ENCODE peak calls at places on chromosomes 11 and 22, in six cellular contexts. M is IMR-90, U is H9, B is mesenchymal stem cell, L is H1, A is trophoblast cell. I is an unnamed sample.

GRCh38 chr22:37406836-37407235 is 20.4 kb downstream of the ELFN2 start:
- DNase-seq in M (no peak), U (no peak), B (no peak), L (no peak), A (no peak), I (no peak)

GRCh38 chr11:64000026-64000739 is 13.9 kb downstream of the OTUB1 start:
- DNase-seq in M (peak), U (peak), B (peak), L (peak), A (peak), I (peak)

GRCh38 chr11:130449996-130450419 is 1.6 kb downstream of the ADAMTS15 start:
- DNase-seq in M (peak), U (peak), B (peak), L (peak), A (peak), I (no peak)

GRCh38 chr11:3135491-3136440 is 29.3 kb downstream of the OSBPL5 start:
- DNase-seq in M (no peak), U (peak), B (no peak), L (no peak), A (no peak), I (peak)

GRCh38 chr22:46156031-46156430 is 5.7 kb downstream of the PPARA start:
- DNase-seq in M (no peak), U (no peak), B (no peak), L (no peak), A (no peak), I (no peak)

GRCh38 chr22:31133911-31134310 is 6.4 kb downstream of the PLA2G3 start:
- DNase-seq in M (no peak), U (no peak), B (no peak), L (no peak), A (no peak), I (no peak)

GRCh38 chr11:18707811-18708340 is 9.3 kb downstream of the TMEM86A start:
- DNase-seq in M (no peak), U (no peak), B (no peak), L (no peak), A (no peak), I (no peak)

GRCh38 chr11:75872887-75873416 is 57.9 kb downstream of the UVRAG start:
- DNase-seq in M (no peak), U (no peak), B (no peak), L (no peak), A (no peak), I (no peak)

GRCh38 chr11:94738746-94739145 is 29.4 kb upstream of the AMOTL1 start:
- DNase-seq in M (no peak), U (no peak), B (no peak), L (no peak), A (no peak), I (no peak)

GRCh38 chr11:88280673-88281316 is 56.7 kb downstream of the CTSC start:
- DNase-seq in M (no peak), U (no peak), B (no peak), L (no peak), A (no peak), I (no peak)

GRCh38 chr11:73404048-73404447 is 27.8 kb downstream of the RELT start:
- DNase-seq in M (peak), U (peak), B (peak), L (peak), A (peak), I (no peak)

GRCh38 chr11:29879560-29879959 is 137.3 kb downstream of the KCNA4 start:
- DNase-seq in M (no peak), U (no peak), B (no peak), L (no peak), A (no peak), I (no peak)

GRCh38 chr11:7353100-7353499 is 101.4 kb downstream of the SYT9 start:
- DNase-seq in M (no peak), U (peak), B (peak), L (peak), A (peak), I (no peak)

GRCh38 chr11:57800444-57801184 is 39.0 kb downstream of the CTNND1 start:
- DNase-seq in M (peak), U (peak), B (peak), L (no peak), A (peak), I (peak)

DNA sequence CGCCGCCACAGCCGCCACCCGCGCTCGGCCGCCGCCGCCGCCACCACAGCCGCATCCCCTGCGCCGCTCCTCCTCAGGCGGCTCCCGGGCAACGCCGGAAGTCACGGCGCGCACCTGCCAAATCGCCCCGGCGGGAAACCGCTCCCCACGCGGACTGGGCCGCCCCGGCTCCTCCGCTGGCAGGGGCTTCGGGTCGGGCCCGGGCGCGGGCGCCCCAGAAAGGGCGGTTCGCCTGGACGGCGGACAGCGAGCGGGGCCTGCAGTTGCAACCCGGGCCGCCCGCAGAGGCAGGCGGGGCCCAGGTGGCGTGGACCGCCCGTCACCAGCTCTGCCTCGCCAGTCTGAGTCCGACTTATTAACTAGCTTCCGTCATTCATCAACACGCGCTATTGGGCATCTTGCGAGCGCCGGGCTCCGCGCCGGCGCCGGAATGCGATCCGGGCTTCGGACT is at the start of gene HIRA:
- DNase-seq in M (peak), U (peak), B (peak), L (peak), A (peak), I (peak)
- H4K91ac ChIP-seq in M (peak), U (no peak), B (peak), L (peak), A (peak), I (peak)

GRCh38 chr11:126336646-126337045 is 18.8 kb upstream of the ST3GAL4 start:
- DNase-seq in M (no peak), U (peak), B (no peak), L (no peak), A (no peak), I (no peak)

GRCh38 chr11:126337121-126337471 is 18.4 kb upstream of the ST3GAL4 start:
- DNase-seq in M (no peak), U (no peak), B (no peak), L (no peak), A (no peak), I (no peak)

GRCh38 chr11:126336065-126336464 is 19.4 kb upstream of the ST3GAL4 start:
- DNase-seq in M (no peak), U (no peak), B (no peak), L (no peak), A (no peak), I (no peak)

GRCh38 chr11:126338346-126339055 is 17.0 kb upstream of the ST3GAL4 start:
- DNase-seq in M (no peak), U (no peak), B (no peak), L (no peak), A (no peak), I (no peak)

DNA sequence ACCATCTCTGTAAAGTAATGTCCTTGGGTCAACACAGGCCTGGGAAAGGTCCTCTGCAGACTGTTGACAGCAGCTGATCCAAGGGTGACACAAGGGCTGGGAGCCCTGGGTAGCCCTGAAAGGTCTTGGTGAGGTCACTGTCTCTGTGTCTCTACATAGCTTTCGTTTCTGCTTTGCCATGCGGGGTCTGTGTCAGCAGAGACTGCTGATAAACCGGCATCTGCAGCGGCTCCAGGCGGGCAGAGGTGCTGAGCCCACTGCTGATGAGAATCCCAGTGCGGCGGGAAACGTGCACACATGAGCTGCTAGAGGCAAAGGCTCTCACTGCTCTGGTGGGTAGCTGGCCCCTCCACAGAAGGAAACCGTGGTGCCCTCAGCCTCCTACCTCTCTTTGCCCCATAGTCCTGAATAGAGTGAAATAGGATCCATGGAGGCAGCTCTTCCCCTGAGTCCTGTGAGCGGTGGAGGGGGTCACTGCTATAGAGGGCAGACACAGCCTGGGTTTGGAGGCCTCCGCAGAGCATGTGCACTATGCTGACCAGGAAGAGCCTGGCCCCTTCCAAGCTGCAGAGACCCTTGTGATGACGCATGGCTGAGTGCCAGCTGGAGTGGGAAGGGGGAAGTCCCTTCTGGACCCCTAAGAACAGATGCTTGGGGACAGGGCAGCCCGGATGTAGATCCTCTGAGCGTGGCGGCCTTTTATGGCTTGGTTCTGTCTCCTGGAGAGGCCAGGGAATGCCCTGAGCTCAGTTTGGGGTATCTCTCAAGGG is 17.8 kb upstream of the ST3GAL4 start:
- DNase-seq in M (no peak), U (no peak), B (no peak), L (no peak), A (no peak), I (no peak)
- H3K23ac ChIP-seq in M (no peak), U (no peak), B (peak), L (no peak), A (no peak), I (peak)

GRCh38 chr11:119590651-119591308 is 138.2 kb downstream of the NECTIN1 start:
- DNase-seq in M (no peak), U (peak), B (no peak), L (no peak), A (no peak), I (peak)
- H2AFZ ChIP-seq in M (no peak), U (no peak), B (no peak), L (no peak), A (no peak), I (peak)

GRCh38 chr22:39814899-39815298 is 78.7 kb downstream of the ENTHD1 start:
- DNase-seq in M (peak), U (no peak), B (peak), L (no peak), A (peak), I (no peak)
- H4K91ac ChIP-seq in M (no peak), U (no peak), B (no peak), L (no peak), A (no peak), I (no peak)

GRCh38 chr11:60809691-60810090 is 24.6 kb downstream of the MS4A10 start:
- DNase-seq in M (no peak), U (no peak), B (no peak), L (no peak), A (no peak), I (no peak)
- H3K23ac ChIP-seq in M (no peak), U (no peak), B (no peak), L (no peak), A (no peak), I (no peak)

GRCh38 chr11:32566527-32566926 is 17.1 kb upstream of the EIF3M start:
- DNase-seq in M (no peak), U (no peak), B (no peak), L (no peak), A (no peak), I (no peak)
- H2AFZ ChIP-seq in M (no peak), U (no peak), B (no peak), L (no peak), A (no peak), I (no peak)

GRCh38 chr22:30044369-30044768 is 35.9 kb upstream of the HORMAD2 start:
- DNase-seq in M (peak), U (no peak), B (peak), L (no peak), A (peak), I (no peak)
- H4K91ac ChIP-seq in M (no peak), U (no peak), B (no peak), L (no peak), A (no peak), I (no peak)

DNA sequence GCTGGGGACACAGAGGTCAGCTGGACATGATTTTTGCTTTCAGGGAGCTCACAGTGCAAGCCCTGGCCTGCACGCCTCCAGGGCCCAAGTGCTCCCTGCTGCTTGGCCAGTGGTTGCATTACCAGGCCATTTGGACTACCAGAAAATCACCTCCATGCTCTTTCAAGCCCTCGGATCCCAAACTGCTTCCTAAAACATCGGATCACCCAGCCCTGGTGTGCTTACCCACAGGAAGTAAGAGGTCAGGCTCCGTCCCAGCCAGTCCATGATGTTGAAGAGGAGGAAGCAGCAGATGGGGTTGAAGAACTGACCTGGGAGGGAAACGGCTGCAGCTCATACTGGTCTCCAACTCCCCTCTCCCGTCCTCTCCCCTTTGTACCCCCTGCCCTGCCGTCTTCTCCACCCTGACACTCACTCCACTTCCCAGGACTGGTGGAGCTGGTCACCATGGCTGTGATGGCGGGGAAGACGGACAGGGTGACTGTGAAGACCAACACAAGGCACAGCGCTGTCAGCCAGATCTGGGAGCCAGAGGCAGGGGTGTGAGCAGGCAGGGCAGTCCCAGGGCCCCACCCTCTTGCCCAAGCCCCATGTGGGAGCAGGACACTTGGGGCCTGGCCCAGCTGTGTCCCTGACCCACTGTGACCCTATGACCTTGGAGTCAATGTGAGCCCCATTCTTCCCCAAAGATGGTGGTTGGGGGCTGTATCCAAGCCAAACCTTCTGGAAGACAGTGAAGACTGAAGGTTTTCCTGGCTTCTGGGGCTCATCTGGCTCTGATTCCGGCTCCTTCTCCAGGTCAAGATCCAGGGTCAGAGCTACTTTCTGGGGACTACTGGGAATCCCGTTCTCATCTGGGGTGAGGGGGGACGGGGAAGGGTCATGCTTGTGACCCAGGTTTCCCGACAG is 5.6 kb downstream of the SLC29A2 start:
- DNase-seq in M (no peak), U (no peak), B (no peak), L (no peak), A (no peak), I (no peak)
- H3K23ac ChIP-seq in M (no peak), U (no peak), B (no peak), L (no peak), A (no peak), I (peak)

GRCh38 chr11:14359573-14360031 is 619 bp upstream of the RRAS2 start:
- DNase-seq in M (peak), U (no peak), B (no peak), L (no peak), A (peak), I (no peak)
- H2AFZ ChIP-seq in M (peak), U (no peak), B (no peak), L (peak), A (no peak), I (peak)

GRCh38 chr11:68298659-68299516 is 13.5 kb upstream of the LRP5 start:
- DNase-seq in M (no peak), U (no peak), B (no peak), L (no peak), A (no peak), I (no peak)
- H4K91ac ChIP-seq in M (no peak), U (no peak), B (no peak), L (no peak), A (no peak), I (peak)

I was measured in neuronal stem cell.